ENCODE peak calls at places on chromosomes 13 and 19, in seven cellular contexts. P is heart right ventricle, D is ascending aorta, L is fibroblast of mammary gland, A is HFF-Myc, O is lower lobe of right lung, X is fibroblast of lung. F is an unnamed sample.

GRCh38 chr19:49554701-49555181 is 25.6 kb downstream of the NOSIP start:
- DNase-seq in P (peak), D (no peak), L (no peak), A (no peak), O (no peak), X (no peak), F (no peak)

GRCh38 chr19:42132851-42133528 is 744 bp upstream of the POU2F2 start:
- DNase-seq in P (peak), D (peak), L (no peak), A (no peak), O (peak), X (no peak), F (peak)

GRCh38 chr19:662207-662961 is 630 bp downstream of the RNF126 start:
- DNase-seq in P (no peak), D (no peak), L (peak), A (no peak), O (peak), X (peak), F (peak)

GRCh38 chr19:19055701-19056100 is 8.1 kb upstream of the SLC25A42 start:
- DNase-seq in P (no peak), D (no peak), L (no peak), A (no peak), O (no peak), X (no peak), F (no peak)

GRCh38 chr13:83950284-83950683 is 68.0 kb upstream of the SLITRK1 start:
- DNase-seq in P (no peak), D (no peak), L (no peak), A (no peak), O (no peak), X (no peak), F (no peak)

GRCh38 chr13:32063622-32064233 is 32.2 kb downstream of the FRY start:
- DNase-seq in P (no peak), D (no peak), L (no peak), A (no peak), O (no peak), X (no peak), F (no peak)

GRCh38 chr19:56660381-56661105 is 11.0 kb downstream of the ZNF835 start:
- DNase-seq in P (peak), D (no peak), L (no peak), A (no peak), O (no peak), X (no peak), F (no peak)

GRCh38 chr19:40762754-40763153 is 11.8 kb downstream of the SNRPA start:
- DNase-seq in P (no peak), D (no peak), L (no peak), A (no peak), O (no peak), X (peak), F (peak)

GRCh38 chr19:29507081-29507860 is 18.5 kb upstream of the VSTM2B start:
- DNase-seq in P (no peak), D (no peak), L (no peak), A (no peak), O (peak), X (no peak), F (no peak)

GRCh38 chr13:33009019-33009418 is 7.2 kb upstream of the KL start:
- DNase-seq in P (no peak), D (no peak), L (no peak), A (no peak), O (no peak), X (no peak), F (no peak)

GRCh38 chr13:21478881-21479808 is 20.0 kb upstream of the ZDHHC20 start:
- DNase-seq in P (peak), D (no peak), L (peak), A (peak), O (no peak), X (peak), F (peak)

GRCh38 chr19:13031917-13032623 is 36.8 kb downstream of the NFIX start:
- DNase-seq in P (no peak), D (peak), L (peak), A (no peak), O (no peak), X (peak), F (peak)

GRCh38 chr13:42420304-42420703 is 148.4 kb downstream of the AKAP11 start:
- DNase-seq in P (no peak), D (no peak), L (no peak), A (no peak), O (no peak), X (no peak), F (no peak)

GRCh38 chr19:29904017-29904416 is 38.0 kb upstream of the URI1 start:
- DNase-seq in P (no peak), D (peak), L (no peak), A (no peak), O (no peak), X (no peak), F (no peak)

GRCh38 chr13:99898421-99898820 is 73.1 kb downstream of the ZIC5 start:
- DNase-seq in P (no peak), D (no peak), L (no peak), A (no peak), O (no peak), X (no peak), F (no peak)

GRCh38 chr19:13060964-13061927 is 41.4 kb downstream of the LYL1 start:
- DNase-seq in P (peak), D (peak), L (peak), A (no peak), O (peak), X (peak), F (peak)

GRCh38 chr13:51557875-51558604 is 26.2 kb upstream of the WDFY2 start:
- DNase-seq in P (no peak), D (no peak), L (peak), A (no peak), O (no peak), X (peak), F (peak)

GRCh38 chr13:99484405-99484981 is 16.8 kb upstream of the TM9SF2 start:
- DNase-seq in P (no peak), D (no peak), L (peak), A (no peak), O (no peak), X (peak), F (peak)

GRCh38 chr19:16894080-16894479 is 5.3 kb downstream of the F2RL3 start:
- DNase-seq in P (no peak), D (no peak), L (no peak), A (no peak), O (no peak), X (no peak), F (no peak)

GRCh38 chr19:16446108-16447014 is 25.4 kb downstream of the EPS15L1 start:
- DNase-seq in P (no peak), D (no peak), L (no peak), A (no peak), O (no peak), X (no peak), F (peak)

GRCh38 chr13:20363604-20364003 is 131.5 kb upstream of the GJB6 start:
- DNase-seq in P (no peak), D (no peak), L (peak), A (no peak), O (no peak), X (peak), F (no peak)

GRCh38 chr19:681029-681626 is 4.9 kb downstream of the FSTL3 start:
- DNase-seq in P (peak), D (peak), L (no peak), A (no peak), O (peak), X (no peak), F (peak)

GRCh38 chr19:44754743-44755066 is 6.2 kb downstream of the BCL3 start:
- DNase-seq in P (no peak), D (no peak), L (no peak), A (no peak), O (no peak), X (no peak), F (no peak)

GRCh38 chr19:2883686-2884439 is 16.7 kb downstream of the ZNF556 start:
- DNase-seq in P (no peak), D (no peak), L (peak), A (no peak), O (no peak), X (no peak), F (no peak)
- TF ChIP-seq CTCF in P (no peak), D (no peak), L (no peak), A (no peak), O (no peak), X (no peak), F (no peak)

DNA sequence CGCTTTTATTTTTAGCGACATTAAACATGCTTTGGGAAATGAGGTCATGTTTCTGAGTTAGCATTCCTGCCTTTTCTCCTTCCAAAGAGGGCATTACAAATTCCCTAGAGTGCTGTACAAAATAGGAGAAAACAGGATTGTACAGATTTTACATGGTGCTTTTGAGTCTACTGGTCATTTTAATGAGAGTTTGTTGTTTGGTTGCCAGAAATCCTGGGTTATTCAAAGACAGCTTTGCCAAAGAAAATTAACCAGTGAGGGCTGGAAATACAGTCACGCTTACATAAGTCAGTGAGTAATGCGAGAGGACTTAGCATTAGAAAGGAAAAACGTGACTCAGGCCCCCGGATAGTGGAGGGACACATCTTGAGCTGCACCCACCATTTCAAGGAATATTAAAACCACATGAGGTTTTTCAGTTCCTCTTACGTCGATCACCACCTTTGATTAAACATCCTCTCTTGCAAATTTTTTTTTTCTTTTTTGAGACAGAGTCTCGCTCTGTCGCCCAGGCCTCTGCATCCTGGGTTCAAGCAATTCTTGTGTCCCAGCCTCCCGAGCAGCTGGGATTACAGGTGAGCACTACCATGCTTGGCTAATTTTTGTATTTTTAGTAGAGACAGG is 55.4 kb downstream of the SACS start:
- DNase-seq in P (peak), D (peak), L (peak), A (peak), O (no peak), X (peak), F (peak)
- H3K4me3 ChIP-seq in P (no peak), D (no peak), L (no peak), A (no peak), O (no peak), X (no peak), F (no peak)

GRCh38 chr19:2362039-2362969 is 2.2 kb downstream of the TMPRSS9 start:
- DNase-seq in P (no peak), D (no peak), L (no peak), A (no peak), O (no peak), X (no peak), F (no peak)

GRCh38 chr19:2359992-2360875 is at the start of gene TMPRSS9:
- DNase-seq in P (no peak), D (no peak), L (no peak), A (no peak), O (no peak), X (no peak), F (no peak)

GRCh38 chr19:2362970-2363300 is 2.9 kb downstream of the TMPRSS9 start:
- DNase-seq in P (no peak), D (no peak), L (no peak), A (no peak), O (no peak), X (no peak), F (no peak)

GRCh38 chr19:2361259-2362038 is 1.4 kb downstream of the TMPRSS9 start:
- DNase-seq in P (no peak), D (no peak), L (no peak), A (no peak), O (no peak), X (no peak), F (no peak)

DNA sequence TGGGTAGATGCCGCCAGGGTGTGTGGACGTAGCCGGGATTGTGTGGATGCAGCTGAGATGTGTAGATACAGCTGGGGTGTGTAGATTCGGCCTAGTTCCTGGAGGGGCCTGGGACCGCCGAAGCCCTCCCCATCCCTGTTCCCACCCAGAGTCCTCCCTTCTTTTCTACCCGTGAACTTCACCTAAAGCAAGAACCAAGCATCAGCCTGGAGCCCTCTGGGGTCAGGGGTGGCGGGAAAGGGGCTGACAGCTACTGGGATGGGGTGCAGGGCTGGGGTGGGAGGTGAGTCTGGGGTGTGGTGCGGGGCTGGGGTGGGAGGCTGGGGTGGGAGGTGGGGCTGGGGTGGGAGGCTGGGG is 789 bp downstream of the TMPRSS9 start:
- DNase-seq in P (no peak), D (no peak), L (no peak), A (no peak), O (no peak), X (no peak), F (no peak)
- TF ChIP-seq CTCF in P (no peak), D (no peak), L (no peak), A (no peak), O (no peak), X (no peak), F (no peak)

GRCh38 chr19:1856698-1857603 is 6.4 kb downstream of the KLF16 start:
- DNase-seq in P (peak), D (peak), L (peak), A (peak), O (peak), X (peak), F (peak)
- H3K4me3 ChIP-seq in P (peak), D (peak), L (peak), A (peak), O (peak), X (peak), F (peak)

F was measured in choroid plexus epithelial cell.